ENCODE peak calls at places on chromosomes 6 and 20, in seven cellular contexts. T, J, Y, Z, C, R and W are unnamed samples.

GRCh38 chr6:129099696-129100095 is 216.8 kb downstream of the LAMA2 start:
- DNase-seq in T (no peak), J (no peak), Y (no peak), Z (no peak), C (no peak), R (no peak), W (no peak)

GRCh38 chr20:32484221-32485125 is 100.7 kb downstream of the NOL4L start:
- DNase-seq in T (peak), J (peak), Y (no peak), Z (peak), C (peak), R (no peak), W (peak)

GRCh38 chr20:25040438-25040831 is 17.5 kb downstream of the ACSS1 start:
- DNase-seq in T (no peak), J (no peak), Y (no peak), Z (no peak), C (peak), R (no peak), W (no peak)

GRCh38 chr6:170233304-170234205 is 57.3 kb downstream of the DLL1 start:
- DNase-seq in T (no peak), J (no peak), Y (no peak), Z (no peak), C (no peak), R (no peak), W (no peak)

GRCh38 chr6:169253341-169253740 is 305 bp downstream of the THBS2 start:
- DNase-seq in T (no peak), J (no peak), Y (no peak), Z (no peak), C (no peak), R (no peak), W (no peak)

GRCh38 chr6:84346372-84346771 is 118.9 kb upstream of the CEP162 start:
- DNase-seq in T (no peak), J (no peak), Y (no peak), Z (no peak), C (no peak), R (no peak), W (no peak)

GRCh38 chr6:75941509-75941908 is 131.0 kb downstream of the IMPG1 start:
- DNase-seq in T (no peak), J (no peak), Y (no peak), Z (no peak), C (no peak), R (no peak), W (no peak)

GRCh38 chr6:61606500-61606899 is 679.5 kb downstream of the KHDRBS2 start:
- DNase-seq in T (no peak), J (no peak), Y (no peak), Z (no peak), C (no peak), R (no peak), W (no peak)

GRCh38 chr6:36757206-36757605 is 59.6 kb downstream of the RAB44 start:
- DNase-seq in T (peak), J (peak), Y (no peak), Z (peak), C (no peak), R (no peak), W (no peak)